ENCODE peak calls at places on chromosomes 4 and X, in nine cellular contexts. One of them, this sample, is unnamed.

GRCh38 chr4:1673671-1674070 is 10.4 kb downstream of the FAM53A start:
- DNase-seq in neural progenitor cell: no peak
- DNase-seq in HFF-Myc: no peak
- DNase-seq in AG09309: no peak
- DNase-seq in mucosa of descending colon: no peak
- DNase-seq in PC-3: no peak
- DNase-seq in cardiac fibroblast: no peak
- DNase-seq in AG10803: no peak
- DNase-seq in BJ: no peak
- DNase-seq in this sample: no peak

GRCh38 chrX:33434256-33435092 is 223.1 kb upstream of the DMD start:
- DNase-seq in cardiac fibroblast: peak
- DNase-seq in AG10803: peak
- DNase-seq in PC-3: peak
- DNase-seq in BJ: no peak
- DNase-seq in neural progenitor cell: peak
- DNase-seq in mucosa of descending colon: peak
- DNase-seq in AG09309: peak
- DNase-seq in HFF-Myc: no peak
- DNase-seq in this sample: peak

GRCh38 chrX:46573331-46573895 is at the start of gene CHST7:
- DNase-seq in neural progenitor cell: peak
- DNase-seq in PC-3: peak
- DNase-seq in AG09309: no peak
- DNase-seq in cardiac fibroblast: peak
- DNase-seq in mucosa of descending colon: peak
- DNase-seq in BJ: no peak
- DNase-seq in AG10803: peak
- DNase-seq in HFF-Myc: no peak
- DNase-seq in this sample: peak

GRCh38 chr4:155419266-155419665 is 42.5 kb upstream of the MAP9 start:
- DNase-seq in neural progenitor cell: peak
- DNase-seq in AG09309: no peak
- DNase-seq in AG10803: peak
- DNase-seq in PC-3: peak
- DNase-seq in mucosa of descending colon: no peak
- DNase-seq in HFF-Myc: no peak
- DNase-seq in cardiac fibroblast: peak
- DNase-seq in BJ: no peak
- DNase-seq in this sample: peak

GRCh38 chr4:131367441-131367840 is 1781.7 kb upstream of the PCDH10 start:
- DNase-seq in cardiac fibroblast: no peak
- DNase-seq in HFF-Myc: no peak
- DNase-seq in neural progenitor cell: no peak
- DNase-seq in PC-3: no peak
- DNase-seq in AG10803: no peak
- DNase-seq in AG09309: no peak
- DNase-seq in mucosa of descending colon: no peak
- DNase-seq in BJ: no peak
- DNase-seq in this sample: no peak

GRCh38 chr4:48692897-48693296 is 87.2 kb downstream of the FRYL start:
- DNase-seq in BJ: no peak
- DNase-seq in HFF-Myc: no peak
- DNase-seq in neural progenitor cell: no peak
- DNase-seq in AG10803: peak
- DNase-seq in mucosa of descending colon: no peak
- DNase-seq in PC-3: no peak
- DNase-seq in cardiac fibroblast: no peak
- DNase-seq in AG09309: no peak
- DNase-seq in this sample: no peak

GRCh38 chr4:150609131-150609530 is 27.2 kb downstream of the MAB21L2 start:
- DNase-seq in BJ: no peak
- DNase-seq in HFF-Myc: no peak
- DNase-seq in AG09309: no peak
- DNase-seq in cardiac fibroblast: no peak
- DNase-seq in neural progenitor cell: no peak
- DNase-seq in mucosa of descending colon: no peak
- DNase-seq in AG10803: no peak
- DNase-seq in PC-3: no peak
- DNase-seq in this sample: peak

GRCh38 chrX:120302434-120302833 is 8.8 kb downstream of the TMEM255A start:
- DNase-seq in BJ: no peak
- DNase-seq in cardiac fibroblast: no peak
- DNase-seq in AG10803: no peak
- DNase-seq in mucosa of descending colon: peak
- DNase-seq in HFF-Myc: no peak
- DNase-seq in neural progenitor cell: peak
- DNase-seq in PC-3: no peak
- DNase-seq in AG09309: no peak
- DNase-seq in this sample: peak

GRCh38 chr4:123986268-123986798 is 589.7 kb downstream of the SPRY1 start:
- DNase-seq in BJ: peak
- DNase-seq in mucosa of descending colon: no peak
- DNase-seq in cardiac fibroblast: peak
- DNase-seq in neural progenitor cell: no peak
- DNase-seq in PC-3: peak
- DNase-seq in AG09309: peak
- DNase-seq in AG10803: peak
- DNase-seq in HFF-Myc: peak
- DNase-seq in this sample: peak

GRCh38 chr4:76256032-76256431 is 4.5 kb downstream of the FAM47E start:
- DNase-seq in AG10803: no peak
- DNase-seq in mucosa of descending colon: no peak
- DNase-seq in neural progenitor cell: no peak
- DNase-seq in BJ: no peak
- DNase-seq in HFF-Myc: no peak
- DNase-seq in cardiac fibroblast: no peak
- DNase-seq in AG09309: no peak
- DNase-seq in PC-3: no peak
- DNase-seq in this sample: no peak

DNA sequence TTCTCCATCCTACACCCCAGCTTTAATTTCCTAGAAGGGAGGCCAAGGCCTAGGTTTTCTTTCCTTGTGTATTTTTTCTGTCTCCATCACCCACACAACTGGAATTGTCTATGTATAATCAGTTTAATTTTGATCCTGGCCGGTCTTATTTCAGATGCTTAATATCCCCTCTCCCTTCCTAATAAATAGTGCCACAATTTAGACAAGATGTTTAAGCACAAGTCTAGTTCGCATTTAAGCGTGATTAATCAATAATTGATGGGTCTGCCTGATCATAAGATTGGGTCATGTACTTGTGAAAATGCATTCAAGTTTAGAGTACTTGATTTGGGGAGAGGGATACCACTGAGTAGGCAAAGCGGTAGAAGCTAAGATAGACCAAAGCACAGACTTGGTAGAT is 2.4 kb downstream of the BMP2K start:
- DNase-seq in neural progenitor cell: no peak
- DNase-seq in BJ: no peak
- DNase-seq in HFF-Myc: no peak
- DNase-seq in AG10803: no peak
- DNase-seq in cardiac fibroblast: no peak
- DNase-seq in mucosa of descending colon: no peak
- DNase-seq in AG09309: no peak
- DNase-seq in PC-3: no peak
- DNase-seq in this sample: no peak
- H3K4me3 ChIP-seq in neural progenitor cell: peak
- H3K4me3 ChIP-seq in BJ: peak
- H3K4me3 ChIP-seq in HFF-Myc: peak
- H3K4me3 ChIP-seq in AG10803: peak
- H3K4me3 ChIP-seq in cardiac fibroblast: no peak
- H3K4me3 ChIP-seq in mucosa of descending colon: no peak
- H3K4me3 ChIP-seq in AG09309: no peak
- H3K4me3 ChIP-seq in PC-3: peak
- H3K4me3 ChIP-seq in this sample: no peak

DNA sequence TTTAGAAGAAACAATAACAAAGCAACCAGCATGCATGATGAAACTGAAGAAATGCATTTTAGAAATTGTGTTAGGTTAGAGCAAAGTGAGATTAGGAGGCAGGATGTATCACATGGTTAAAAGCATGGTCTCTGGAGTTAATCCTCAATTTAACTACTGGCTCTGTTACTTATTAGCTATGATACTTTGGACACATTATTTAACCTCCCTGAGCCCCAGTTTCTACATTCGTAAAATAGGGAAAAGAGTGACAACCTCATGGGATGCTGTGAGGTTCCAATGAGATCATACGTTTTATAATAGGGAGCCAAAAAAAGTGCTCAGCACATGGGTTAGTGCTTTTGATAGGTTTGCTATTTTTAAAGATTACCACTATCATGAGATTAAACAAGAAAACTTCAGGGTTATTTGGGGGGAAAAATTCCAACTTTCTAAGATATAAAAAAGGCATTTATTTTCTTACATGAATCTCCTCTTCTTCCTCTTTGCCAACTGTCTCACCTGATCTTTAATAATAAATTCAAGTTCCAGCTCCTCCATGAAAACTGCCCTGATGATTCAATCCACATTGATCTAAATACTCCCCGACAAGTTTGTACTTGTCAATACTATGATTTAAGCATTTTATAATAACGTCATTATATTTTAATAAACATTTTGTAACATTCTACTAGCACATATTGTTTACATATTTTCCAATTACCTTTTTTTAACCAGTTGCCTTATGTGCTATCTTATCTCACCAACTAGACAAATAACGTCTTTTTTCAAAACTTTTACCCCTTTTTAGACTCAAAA is 4.6 kb downstream of the SEC31A start:
- DNase-seq in cardiac fibroblast: no peak
- DNase-seq in HFF-Myc: no peak
- DNase-seq in BJ: no peak
- DNase-seq in neural progenitor cell: no peak
- DNase-seq in AG09309: no peak
- DNase-seq in PC-3: no peak
- DNase-seq in AG10803: no peak
- DNase-seq in mucosa of descending colon: no peak
- DNase-seq in this sample: peak
- H3K4me3 ChIP-seq in cardiac fibroblast: peak
- H3K4me3 ChIP-seq in HFF-Myc: peak
- H3K4me3 ChIP-seq in BJ: no peak
- H3K4me3 ChIP-seq in neural progenitor cell: no peak
- H3K4me3 ChIP-seq in AG09309: no peak
- H3K4me3 ChIP-seq in PC-3: no peak
- H3K4me3 ChIP-seq in AG10803: peak
- H3K4me3 ChIP-seq in mucosa of descending colon: no peak
- H3K4me3 ChIP-seq in this sample: peak

GRCh38 chr4:65669008-65669971 is 999 bp downstream of the EPHA5 start:
- DNase-seq in AG10803: peak
- DNase-seq in HFF-Myc: no peak
- DNase-seq in PC-3: peak
- DNase-seq in cardiac fibroblast: peak
- DNase-seq in BJ: no peak
- DNase-seq in mucosa of descending colon: no peak
- DNase-seq in AG09309: no peak
- DNase-seq in neural progenitor cell: peak
- DNase-seq in this sample: no peak

GRCh38 chr4:65671402-65671801 is 1.1 kb upstream of the EPHA5 start:
- DNase-seq in mucosa of descending colon: no peak
- DNase-seq in PC-3: peak
- DNase-seq in cardiac fibroblast: no peak
- DNase-seq in AG10803: no peak
- DNase-seq in neural progenitor cell: no peak
- DNase-seq in HFF-Myc: no peak
- DNase-seq in AG09309: no peak
- DNase-seq in BJ: no peak
- DNase-seq in this sample: peak

GRCh38 chr4:65668201-65669007 is 1.9 kb downstream of the EPHA5 start:
- DNase-seq in neural progenitor cell: peak
- DNase-seq in mucosa of descending colon: peak
- DNase-seq in PC-3: peak
- DNase-seq in cardiac fibroblast: peak
- DNase-seq in BJ: no peak
- DNase-seq in AG10803: peak
- DNase-seq in AG09309: no peak
- DNase-seq in HFF-Myc: no peak
- DNase-seq in this sample: peak

GRCh38 chr4:65670331-65671031 is at the start of gene EPHA5:
- DNase-seq in AG10803: peak
- DNase-seq in AG09309: peak
- DNase-seq in neural progenitor cell: peak
- DNase-seq in BJ: no peak
- DNase-seq in HFF-Myc: no peak
- DNase-seq in PC-3: peak
- DNase-seq in mucosa of descending colon: peak
- DNase-seq in cardiac fibroblast: peak
- DNase-seq in this sample: peak

GRCh38 chr4:65669981-65670330 is 333 bp downstream of the EPHA5 start:
- DNase-seq in HFF-Myc: no peak
- DNase-seq in cardiac fibroblast: no peak
- DNase-seq in AG09309: no peak
- DNase-seq in BJ: no peak
- DNase-seq in neural progenitor cell: no peak
- DNase-seq in AG10803: no peak
- DNase-seq in mucosa of descending colon: no peak
- DNase-seq in PC-3: no peak
- DNase-seq in this sample: no peak
- H3K4me3 ChIP-seq in HFF-Myc: no peak
- H3K4me3 ChIP-seq in cardiac fibroblast: peak
- H3K4me3 ChIP-seq in AG09309: peak
- H3K4me3 ChIP-seq in BJ: peak
- H3K4me3 ChIP-seq in neural progenitor cell: peak
- H3K4me3 ChIP-seq in AG10803: peak
- H3K4me3 ChIP-seq in mucosa of descending colon: no peak
- H3K4me3 ChIP-seq in PC-3: peak
- H3K4me3 ChIP-seq in this sample: peak

GRCh38 chr4:68907230-68907629 is 44.4 kb downstream of the UGT2A3 start:
- DNase-seq in PC-3: no peak
- DNase-seq in HFF-Myc: no peak
- DNase-seq in cardiac fibroblast: no peak
- DNase-seq in neural progenitor cell: no peak
- DNase-seq in AG10803: no peak
- DNase-seq in mucosa of descending colon: no peak
- DNase-seq in AG09309: no peak
- DNase-seq in BJ: no peak
- DNase-seq in this sample: no peak
- H3K4me3 ChIP-seq in PC-3: no peak
- H3K4me3 ChIP-seq in HFF-Myc: no peak
- H3K4me3 ChIP-seq in cardiac fibroblast: no peak
- H3K4me3 ChIP-seq in neural progenitor cell: no peak
- H3K4me3 ChIP-seq in AG10803: no peak
- H3K4me3 ChIP-seq in mucosa of descending colon: no peak
- H3K4me3 ChIP-seq in AG09309: no peak
- H3K4me3 ChIP-seq in BJ: no peak
- H3K4me3 ChIP-seq in this sample: no peak